ENCODE peak calls at places on chromosomes 3 and 15, in ten cellular contexts. S is activated CD8-positive, alpha-beta memory T cell treated with anti-CD3 and anti-CD28 coated beads, Interleukin-2, amount 50 U/mL, for 48 hours; H is chondrocyte; C is GM23338; B is NCI-H1694 treated with DMSO at 0.1 percent for 48 hours; D is HT1080; M is fibroblast of gingiva; O is AG09319; F is NCI-H2081; Y is activated CD4-positive, alpha-beta T cell treated with anti-CD3 and anti-CD28 coated beads, Interleukin-2, amount 50 U/mL, for 24 hours. R is an unnamed sample.

GRCh38 chr15:41698779-41699178 is 38.6 kb downstream of the MGA start:
- DNase-seq in O (no peak), S (no peak), C (no peak), Y (no peak), F (no peak), H (no peak), D (peak; percentile 71), M (no peak), B (no peak), R (no peak)

GRCh38 chr3:186790261-186790981 is 7.0 kb downstream of the EIF4A2 start:
- DNase-seq in S (peak; percentile 82), Y (no peak), H (no peak), D (peak; percentile 86), O (no peak), B (no peak), C (peak; percentile 40), M (peak; percentile 42), F (no peak), R (peak; percentile 63)

GRCh38 chr15:61459785-61460707 is 230.9 kb upstream of the RORA start:
- DNase-seq in B (no peak), Y (no peak), D (peak; percentile 85), H (no peak), S (no peak), O (no peak), F (no peak), M (peak; percentile 61), C (no peak), R (peak; percentile 72)

GRCh38 chr3:188331166-188331565 is 177.2 kb downstream of the LPP start:
- DNase-seq in D (no peak), B (no peak), M (no peak), S (no peak), F (no peak), Y (no peak), C (no peak), H (no peak), O (no peak), R (no peak)

GRCh38 chr3:27596334-27596841 is 112.2 kb upstream of the SLC4A7 start:
- DNase-seq in C (no peak), M (peak; percentile 61), S (no peak), Y (no peak), F (no peak), B (no peak), H (no peak), D (peak; percentile 16), O (peak; percentile 61), R (peak; percentile 85)

GRCh38 chr3:30625541-30626438 is 19.4 kb downstream of the TGFBR2 start:
- DNase-seq in B (no peak), Y (no peak), C (no peak), H (no peak), O (peak; percentile 31), F (no peak), S (no peak), D (peak; percentile 47), M (peak; percentile 70), R (peak; percentile 82)

GRCh38 chr15:68531794-68532193 is 47.0 kb upstream of the CORO2B start:
- DNase-seq in D (no peak), C (no peak), O (no peak), S (no peak), Y (no peak), B (no peak), F (no peak), H (no peak), M (no peak), R (no peak)

GRCh38 chr3:10950476-10951294 is 41.9 kb upstream of the SLC6A1 start:
- DNase-seq in F (no peak), O (peak; percentile 7), B (no peak), C (peak; percentile 66), S (no peak), D (peak; percentile 46), M (peak; percentile 19), H (no peak), Y (no peak), R (peak; percentile 47)

GRCh38 chr15:80152896-80153876 is at the start of gene FAH:
- DNase-seq in Y (peak; percentile 22), H (no peak), M (peak; percentile 59), B (no peak), C (peak; percentile 48), D (peak; percentile 49), O (no peak), F (no peak), S (peak; percentile 72), R (peak; percentile 62)

GRCh38 chr3:141458937-141459510 is 27.8 kb upstream of the RASA2 start:
- DNase-seq in Y (no peak), O (no peak), F (no peak), H (no peak), C (no peak), S (no peak), D (no peak), M (no peak), B (no peak), R (no peak)

GRCh38 chr15:52529289-52529929 is 729 bp upstream of the MYO5A start:
- DNase-seq in Y (no peak), D (no peak), F (peak; percentile 10), B (no peak), M (no peak), H (no peak), S (peak; percentile 72), C (peak; percentile 51), O (no peak), R (no peak)

GRCh38 chr3:179015551-179016020 is 56.0 kb downstream of the ZMAT3 start:
- DNase-seq in H (no peak), F (peak; percentile 87), S (no peak), C (peak; percentile 88), M (peak; percentile 67), Y (peak; percentile 76), O (peak; percentile 48), D (peak; percentile 83), B (peak; percentile 74), R (peak; percentile 66)

GRCh38 chr3:127034990-127035652 is 52.2 kb downstream of the PLXNA1 start:
- DNase-seq in H (no peak), M (no peak), O (no peak), F (no peak), C (no peak), S (no peak), Y (no peak), B (no peak), D (no peak), R (no peak)

GRCh38 chr3:49411550-49411967 is 217 bp downstream of the RHOA start:
- DNase-seq in M (no peak), F (no peak), C (peak; percentile 74), S (no peak), B (no peak), O (no peak), Y (peak; percentile 32), D (no peak), H (no peak), R (no peak)

GRCh38 chr3:87361956-87362355 is 85.6 kb upstream of the POU1F1 start:
- DNase-seq in S (no peak), H (no peak), C (no peak), O (no peak), M (no peak), Y (no peak), F (no peak), D (no peak), B (no peak), R (no peak)

GRCh38 chr3:124919756-124920155 is 14.8 kb downstream of the MUC13 start:
- DNase-seq in O (no peak), B (no peak), S (no peak), D (no peak), C (no peak), Y (no peak), F (no peak), M (no peak), H (no peak), R (peak; percentile 35)

R was measured in fibroblast of lung.